ENCODE peak calls at places on chromosomes 4 and X, in four cellular contexts. L is aorta, H is testis, V is adrenal gland. U is an unnamed sample. For H3K4me1 and H3K27me3, the result is how much of the 10 kb centered on the place peaks cover.

GRCh38 chr4:45944000-45944399 is 179.9 kb downstream of the GABRG1 start:
- DNase-seq in L (no peak), H (no peak), V (no peak), U (no peak)

GRCh38 chrX:63993936-63994335 is 208.9 kb upstream of the ARHGEF9 start:
- DNase-seq in L (no peak), H (no peak), V (no peak), U (no peak)

GRCh38 chr4:29390921-29391320 is 1329.2 kb upstream of the PCDH7 start:
- DNase-seq in L (no peak), H (no peak), V (no peak), U (no peak)

GRCh38 chr4:174702974-174703478 is 126.0 kb downstream of the GLRA3 start:
- DNase-seq in L (no peak), H (no peak), V (no peak), U (no peak)

GRCh38 chrX:46268429-46268828 is 276.8 kb downstream of the ZNF674 start:
- DNase-seq in L (no peak), H (no peak), V (peak), U (no peak)

GRCh38 chr4:36235306-36235705 is 9.0 kb downstream of the ARAP2 start:
- DNase-seq in L (no peak), H (no peak), V (no peak), U (no peak)

GRCh38 chrX:109952050-109952449 is 50.9 kb upstream of the TMEM164 start:
- DNase-seq in L (no peak), H (no peak), V (no peak), U (no peak)

GRCh38 chrX:15605233-15605632 is 4.5 kb upstream of the ACE2 start:
- DNase-seq in L (no peak), H (no peak), V (no peak), U (no peak)

GRCh38 chr4:173370130-173370476 is 651 bp upstream of the SAP30 start:
- DNase-seq in L (peak), H (peak), V (peak), U (peak)

GRCh38 chr4:138255917-138256597 is 13.9 kb upstream of the SLC7A11 start:
- DNase-seq in L (no peak), H (no peak), V (no peak), U (no peak)

GRCh38 chr4:155999743-156000142 is 46.1 kb upstream of the CTSO start:
- DNase-seq in L (no peak), H (peak), V (no peak), U (peak)

GRCh38 chr4:164937576-164938270 is 39.7 kb downstream of the TRIM61 start:
- DNase-seq in L (no peak), H (peak), V (peak), U (no peak)

GRCh38 chrX:108640817-108641216 is 95.5 kb downstream of the IRS4 start:
- DNase-seq in L (no peak), H (no peak), V (no peak), U (no peak)

GRCh38 chr4:185761352-185762235 is 50.4 kb downstream of the SORBS2 start:
- DNase-seq in L (no peak), H (no peak), V (peak), U (no peak)

GRCh38 chrX:109374276-109374960 is 107.5 kb downstream of the GUCY2F start:
- DNase-seq in L (no peak), H (no peak), V (no peak), U (no peak)

GRCh38 chrX:53256446-53257041 is 24.8 kb downstream of the IQSEC2 start:
- DNase-seq in L (no peak), H (no peak), V (no peak), U (no peak)

GRCh38 chr4:168336837-168337549 is 18.4 kb upstream of the DDX60 start:
- DNase-seq in L (no peak), H (no peak), V (no peak), U (no peak)

GRCh38 chr4:47741200-47741599 is 96.7 kb downstream of the CORIN start:
- DNase-seq in L (no peak), H (no peak), V (no peak), U (no peak)

GRCh38 chr4:183455431-183456145 is 11.2 kb downstream of the CDKN2AIP start:
- DNase-seq in L (no peak), H (no peak), V (no peak), U (no peak)

GRCh38 chr4:100366213-100366612 is 151.6 kb downstream of the EMCN start:
- DNase-seq in L (no peak), H (no peak), V (no peak), U (no peak)

GRCh38 chr4:72974694-72975487 is 94.6 kb downstream of the COX18 start:
- DNase-seq in L (no peak), H (no peak), V (no peak), U (no peak)

DNA sequence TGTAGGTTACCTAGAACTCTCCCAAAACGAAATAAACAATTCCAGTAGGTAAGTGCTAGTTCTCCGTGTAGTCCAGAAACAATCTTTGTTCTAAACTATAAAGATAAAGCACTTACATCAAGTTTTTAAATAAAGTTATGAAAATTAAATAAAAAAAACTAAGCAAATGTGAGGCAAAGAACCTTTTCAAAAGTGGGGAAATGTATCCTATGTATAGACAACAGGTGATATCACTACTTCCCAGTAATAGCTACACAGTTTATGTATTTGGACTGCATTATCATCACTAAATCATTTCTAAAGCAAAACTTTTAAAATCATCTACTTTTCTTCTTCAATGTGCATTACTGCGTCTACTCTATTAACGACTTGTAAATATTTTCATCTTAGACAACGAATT is 2.0 kb downstream of the YTHDC1 start:
- DNase-seq in L (no peak), H (no peak), V (no peak), U (no peak)
- H3K4me1 ChIP-seq in L (under half), H (under half), V (half or more), U (under half)

DNA sequence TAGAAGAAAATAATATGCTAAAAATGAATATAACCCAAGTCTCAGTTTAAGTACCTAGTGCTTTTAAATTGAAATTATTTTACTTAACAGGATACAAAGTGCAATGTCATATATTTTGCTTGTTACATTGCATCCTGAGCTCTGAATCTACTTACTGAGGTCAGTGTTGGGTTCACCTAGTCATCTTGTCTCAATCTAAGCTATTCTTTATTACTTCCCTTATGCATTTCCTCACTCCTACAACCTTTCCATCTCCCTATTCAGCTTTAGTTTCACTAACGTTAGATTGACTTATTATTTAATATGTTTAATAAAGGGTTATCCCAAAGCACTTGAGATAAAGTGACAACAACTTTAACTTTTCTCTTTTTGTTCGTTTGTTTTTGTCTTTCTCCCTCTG is 483.7 kb downstream of the FSTL5 start:
- DNase-seq in L (no peak), H (no peak), V (no peak), U (no peak)
- H3K27me3 ChIP-seq in L (under half), H (under half), V (under half), U (under half)

GRCh38 chr4:128524311-128524710 is 236.7 kb upstream of the PGRMC2 start:
- DNase-seq in L (peak), H (no peak), V (peak), U (peak)

GRCh38 chr4:128521156-128521555 is 233.5 kb upstream of the PGRMC2 start:
- DNase-seq in L (no peak), H (no peak), V (no peak), U (no peak)

GRCh38 chr4:128525387-128525786 is 237.8 kb upstream of the PGRMC2 start:
- DNase-seq in L (no peak), H (no peak), V (no peak), U (no peak)

GRCh38 chr4:128519163-128519810 is 231.7 kb upstream of the PGRMC2 start:
- DNase-seq in L (peak), H (no peak), V (peak), U (peak)

GRCh38 chr4:128521634-128522253 is 234.1 kb upstream of the PGRMC2 start:
- DNase-seq in L (no peak), H (no peak), V (peak), U (no peak)
- H3K4me1 ChIP-seq in L (under half), H (under half), V (under half), U (under half)

GRCh38 chrX:136665258-136665900 is 17.4 kb downstream of the CD40LG start:
- DNase-seq in L (no peak), H (no peak), V (no peak), U (no peak)

GRCh38 chrX:136667446-136668168 is 19.6 kb downstream of the CD40LG start:
- DNase-seq in L (no peak), H (no peak), V (no peak), U (no peak)

GRCh38 chrX:136666088-136666487 is 18.1 kb downstream of the CD40LG start:
- DNase-seq in L (no peak), H (no peak), V (no peak), U (no peak)

GRCh38 chrX:136674270-136674986 is 26.5 kb downstream of the CD40LG start:
- DNase-seq in L (no peak), H (no peak), V (no peak), U (no peak)

DNA sequence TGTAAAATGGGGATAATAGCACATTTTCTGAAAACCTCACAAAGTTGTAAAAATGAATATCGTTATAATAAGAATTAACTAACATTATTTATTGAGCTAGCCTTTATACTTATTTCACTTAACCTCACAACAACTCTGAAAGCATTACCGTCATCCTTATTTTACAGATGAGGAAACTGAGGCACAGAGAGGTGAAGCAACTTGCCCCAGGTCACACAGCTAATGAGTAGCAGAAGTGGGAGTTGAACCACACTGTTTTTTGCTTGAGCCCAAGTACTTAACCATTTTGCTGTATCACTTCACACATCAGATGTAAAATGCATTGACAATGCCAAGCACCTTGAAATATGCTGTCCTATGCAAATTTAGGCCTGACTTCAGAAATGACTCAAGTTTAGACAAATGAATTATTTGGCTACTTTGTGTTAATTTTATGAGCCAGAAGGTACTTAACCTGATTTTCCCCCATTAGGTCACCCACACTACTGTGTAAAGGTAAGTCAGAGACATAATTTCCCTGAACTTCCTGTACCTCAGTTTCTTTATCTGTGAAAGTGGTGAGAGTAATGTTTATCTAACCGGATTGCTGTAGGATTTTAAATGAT is 23.1 kb downstream of the CD40LG start:
- DNase-seq in L (no peak), H (no peak), V (no peak), U (no peak)
- H3K27me3 ChIP-seq in L (under half), H (under half), V (under half), U (under half)

GRCh38 chr4:1859389-1859753 is 3.4 kb upstream of the LETM1 start:
- DNase-seq in L (no peak), H (no peak), V (no peak), U (no peak)
- H3K4me1 ChIP-seq in L (under half), H (under half), V (under half), U (under half)

DNA sequence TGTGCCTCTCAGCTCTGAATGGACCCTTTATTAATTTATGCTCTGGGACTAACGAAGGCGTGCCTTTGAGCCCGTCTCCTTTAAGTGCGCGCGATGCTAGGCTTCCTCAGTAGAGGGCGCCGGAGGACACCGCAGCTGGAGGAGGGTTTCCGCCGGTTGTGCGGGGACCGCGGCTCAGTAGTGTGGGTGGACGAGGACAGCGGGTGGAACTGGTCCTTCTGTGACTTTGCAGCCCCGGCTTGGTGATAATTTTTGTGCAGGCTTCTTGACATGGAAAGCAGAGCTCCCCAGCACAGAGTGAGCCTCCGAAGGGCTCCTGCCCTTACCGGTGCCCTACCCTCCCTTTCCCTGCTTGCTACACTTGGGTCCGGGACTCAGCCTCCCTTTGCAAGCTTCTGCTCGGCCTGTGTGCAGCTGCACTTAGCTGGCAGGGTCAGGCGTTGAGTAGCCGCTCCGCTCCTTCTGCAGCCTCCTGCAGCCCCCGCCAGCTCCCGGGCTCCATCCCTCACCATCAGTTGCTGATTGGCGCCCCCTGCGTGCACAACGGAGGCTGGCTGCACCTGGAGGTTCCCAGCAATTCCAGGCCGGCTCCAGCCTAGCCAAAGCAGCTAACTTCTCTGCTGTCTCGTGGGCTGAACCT is 26.8 kb upstream of the BOD1L1 start:
- DNase-seq in L (peak), H (peak), V (peak), U (peak)
- H3K27me3 ChIP-seq in L (under half), H (under half), V (under half), U (under half)

U was measured in right cardiac atrium.